ENCODE peak calls at places on chromosomes 16 and 17, in five cellular contexts. P is GM12891; E is CD14-positive monocyte; I is stimulated activated CD8-positive, alpha-beta memory T cell treated with anti-CD3 and anti-CD28 coated beads, Interleukin-12 subunit alpha, Interleukin-12 subunit beta, amount 100 ng/mL, for 1 hour; S is lung microvascular endothelial cell. N is an unnamed sample.

GRCh38 chr17:45895304-45895968 is 1.1 kb downstream of the MAPT start:
- DNase-seq in S (peak; percentile 30), P (no peak), I (no peak), E (no peak), N (no peak)

GRCh38 chr16:10619271-10619849 is 39.0 kb upstream of the EMP2 start:
- DNase-seq in I (no peak), S (peak; percentile 23), E (peak; percentile 54), P (no peak), N (no peak)

GRCh38 chr16:47018223-47018891 is 44.9 kb upstream of the DNAJA2 start:
- DNase-seq in I (no peak), S (peak; percentile 69), E (peak; percentile 68), P (peak; percentile 69), N (peak; percentile 30)

GRCh38 chr17:80948091-80948960 is 43.3 kb upstream of the CHMP6 start:
- DNase-seq in E (peak; percentile 45), S (no peak), I (no peak), P (no peak), N (no peak)

GRCh38 chr17:51739245-51739886 is 419.1 kb downstream of the CA10 start:
- DNase-seq in P (no peak), E (no peak), S (no peak), I (no peak), N (no peak)

GRCh38 chr17:12386240-12386639 is 279.4 kb upstream of the MYOCD start:
- DNase-seq in E (no peak), I (no peak), S (no peak), P (no peak), N (no peak)

GRCh38 chr17:3985800-3986199 is 21.6 kb upstream of the ATP2A3 start:
- DNase-seq in S (peak; percentile 89), P (no peak), E (no peak), I (no peak), N (no peak)

GRCh38 chr16:80466024-80466986 is 74.5 kb upstream of the DYNLRB2 start:
- DNase-seq in P (peak; percentile 47), E (no peak), S (peak; percentile 64), I (peak; percentile 22), N (peak; percentile 46)

GRCh38 chr17:82023447-82024241 is 539 bp downstream of the LRRC45 start:
- DNase-seq in E (no peak), P (no peak), S (peak; percentile 23), I (no peak), N (no peak)

GRCh38 chr16:85094176-85094805 is 18.0 kb downstream of the CIBAR2 start:
- DNase-seq in S (no peak), E (no peak), I (no peak), P (no peak), N (no peak)

GRCh38 chr16:78537511-78537910 is 438.1 kb downstream of the WWOX start:
- DNase-seq in I (no peak), E (no peak), S (no peak), P (no peak), N (no peak)

GRCh38 chr17:79942591-79943353 is 92.9 kb downstream of the TBC1D16 start:
- DNase-seq in S (peak; percentile 94), E (peak; percentile 20), I (no peak), P (no peak), N (no peak)

GRCh38 chr16:1158456-1159324 is 5.8 kb downstream of the CACNA1H start:
- DNase-seq in I (no peak), S (peak; percentile 34), E (no peak), P (no peak), N (no peak)

GRCh38 chr16:17939052-17939673 is 397.4 kb downstream of the NPIPA8 start:
- DNase-seq in S (no peak), I (no peak), P (no peak), E (no peak), N (no peak)

GRCh38 chr17:65554568-65555223 is 6.8 kb downstream of the AXIN2 start:
- DNase-seq in P (no peak), I (no peak), S (no peak), E (no peak), N (no peak)

GRCh38 chr17:225551-225950 is 44.1 kb upstream of the DOC2B start:
- DNase-seq in E (peak; percentile 9), I (no peak), P (no peak), S (peak; percentile 39), N (no peak)

GRCh38 chr16:89446136-89446974 is 44.0 kb downstream of the ANKRD11 start:
- DNase-seq in I (no peak), S (no peak), E (no peak), P (no peak), N (no peak)

GRCh38 chr16:55478827-55479559 is at the start of gene MMP2:
- DNase-seq in P (no peak), S (no peak), I (no peak), E (no peak), N (no peak)

GRCh38 chr17:71503710-71504471 is 616.9 kb upstream of the SOX9 start:
- DNase-seq in I (no peak), S (no peak), P (no peak), E (no peak), N (no peak)

GRCh38 chr17:42337442-42337841 is 49.1 kb downstream of the STAT5A start:
- DNase-seq in P (no peak), I (peak; percentile 38), E (no peak), S (no peak), N (peak; percentile 51)

GRCh38 chr17:19014628-19015215 is 10.2 kb upstream of the FAM83G start:
- DNase-seq in P (no peak), S (no peak), E (no peak), I (no peak), N (no peak)

GRCh38 chr16:51939371-51940005 is 607.5 kb downstream of the TOX3 start:
- DNase-seq in I (no peak), S (no peak), E (no peak), P (no peak), N (no peak)

GRCh38 chr17:4394208-4395110 is 28.0 kb upstream of the UBE2G1 start:
- DNase-seq in S (no peak), P (no peak), E (no peak), I (no peak), N (no peak)

GRCh38 chr17:45646288-45646988 is 137.7 kb upstream of the CRHR1 start:
- DNase-seq in E (no peak), I (no peak), S (no peak), P (no peak), N (no peak)

N was measured in effector memory CD8-positive, alpha-beta T cell.